ENCODE peak calls at places on chromosomes 11 and 22, in eight cellular contexts. K is astrocyte of the cerebellum, N is cardiac muscle cell, L is AG04450, W is cardiac fibroblast, M is ovary, I is MM.1S, O is retinal pigment epithelial cell. H is an unnamed sample.

GRCh38 chr11:69127091-69127850 is 28.5 kb upstream of the SMIM38 start:
- DNase-seq in K (no peak), N (peak), L (no peak), W (no peak), M (peak), I (no peak), O (no peak), H (no peak)

GRCh38 chr22:40694409-40694808 is 15.1 kb downstream of the MCHR1 start:
- DNase-seq in K (peak), N (no peak), L (no peak), W (peak), M (no peak), I (no peak), O (no peak), H (no peak)

GRCh38 chr22:41966225-41966606 is 3.0 kb upstream of the SEPTIN3 start:
- DNase-seq in K (no peak), N (no peak), L (no peak), W (no peak), M (no peak), I (no peak), O (no peak), H (no peak)

GRCh38 chr11:21295508-21295907 is 626.1 kb downstream of the NELL1 start:
- DNase-seq in K (no peak), N (peak), L (no peak), W (no peak), M (no peak), I (no peak), O (no peak), H (no peak)

GRCh38 chr22:43951391-43951790 is 3.9 kb upstream of the SAMM50 start:
- DNase-seq in K (no peak), N (no peak), L (no peak), W (no peak), M (no peak), I (no peak), O (no peak), H (no peak)

GRCh38 chr11:132062031-132062430 is 691.6 kb downstream of the NTM start:
- DNase-seq in K (peak), N (no peak), L (no peak), W (no peak), M (no peak), I (peak), O (no peak), H (no peak)

GRCh38 chr11:3021125-3021524 is 29.0 kb upstream of the NAP1L4 start:
- DNase-seq in K (no peak), N (peak), L (no peak), W (peak), M (no peak), I (peak), O (peak), H (no peak)

GRCh38 chr11:18650859-18651557 is 16.9 kb upstream of the SPTY2D1 start:
- DNase-seq in K (peak), N (peak), L (peak), W (peak), M (no peak), I (peak), O (no peak), H (no peak)

GRCh38 chr11:63870351-63871197 is 31.7 kb downstream of the MARK2 start:
- DNase-seq in K (no peak), N (no peak), L (no peak), W (no peak), M (no peak), I (no peak), O (no peak), H (no peak)
- H3K4me3 ChIP-seq in K (no peak), N (no peak), L (no peak), W (no peak), M (no peak), I (no peak), O (no peak), H (no peak)

DNA sequence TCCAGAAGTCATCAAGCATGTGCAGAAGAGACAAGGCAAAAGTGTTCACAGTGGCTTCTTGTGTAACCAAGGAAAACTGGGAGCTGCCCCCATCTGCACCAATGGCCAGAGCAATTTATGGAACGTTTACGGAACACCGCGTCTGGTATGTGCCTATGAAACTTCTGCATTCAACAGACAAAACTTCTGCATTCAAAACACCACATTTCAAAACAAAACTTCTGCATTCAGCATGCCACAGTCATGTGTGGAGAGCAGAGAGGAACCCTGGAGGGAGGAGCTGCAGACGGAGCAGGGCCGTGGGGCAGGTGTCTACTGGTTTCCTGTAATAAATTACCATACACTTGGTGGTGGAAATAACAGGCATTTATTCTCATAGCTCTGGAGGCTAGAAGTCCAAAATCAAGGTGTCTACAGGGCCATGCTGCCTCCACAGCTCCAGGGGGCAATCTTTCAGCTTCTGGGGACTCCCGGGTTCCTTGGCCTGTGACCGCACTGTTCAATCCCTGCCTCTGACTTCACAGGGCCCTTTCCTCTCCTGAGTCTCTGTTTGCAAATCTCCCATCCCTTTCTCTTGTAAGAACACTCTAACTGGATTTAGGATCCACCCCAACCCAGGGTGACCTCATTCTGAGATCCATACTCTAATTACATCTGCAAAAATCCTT is 32.2 kb downstream of the RPL3 start:
- DNase-seq in K (no peak), N (no peak), L (no peak), W (no peak), M (no peak), I (peak), O (no peak), H (no peak)
- TF ChIP-seq CTCF in K (no peak), N (no peak), L (no peak), W (no peak), M (no peak), I (no peak), O (no peak), H (no peak)

DNA sequence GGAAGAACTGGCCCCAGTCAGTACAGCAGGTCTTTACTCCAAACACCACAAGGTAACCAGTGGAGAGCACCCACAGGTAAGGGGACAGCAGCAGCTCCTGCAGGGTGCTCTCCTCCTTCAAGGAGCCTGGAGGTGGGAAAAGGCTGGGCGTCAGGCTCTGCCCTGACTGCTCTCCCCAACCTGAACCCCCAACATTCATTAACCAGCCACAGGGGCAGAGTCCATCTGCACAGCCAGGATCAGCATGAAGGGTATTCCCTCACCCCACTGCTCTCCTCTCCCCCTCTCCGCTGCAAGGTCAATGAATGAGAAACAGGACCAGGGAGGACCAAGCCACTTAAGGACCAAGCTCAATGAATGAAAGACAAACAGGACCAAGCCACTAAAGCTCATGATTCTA is 3.7 kb downstream of the SLC37A4 start:
- DNase-seq in K (no peak), N (no peak), L (no peak), W (no peak), M (no peak), I (no peak), O (no peak), H (no peak)
- H3K4me3 ChIP-seq in K (no peak), N (no peak), L (no peak), W (no peak), M (no peak), I (no peak), O (no peak), H (no peak)

GRCh38 chr11:45833761-45834160 is 13.5 kb upstream of the CRY2 start:
- DNase-seq in K (no peak), N (no peak), L (no peak), W (no peak), M (no peak), I (no peak), O (no peak), H (no peak)

GRCh38 chr11:45832835-45833446 is 14.3 kb upstream of the CRY2 start:
- DNase-seq in K (no peak), N (no peak), L (no peak), W (no peak), M (no peak), I (no peak), O (no peak), H (no peak)

GRCh38 chr11:45827123-45827522 is 20.2 kb upstream of the CRY2 start:
- DNase-seq in K (no peak), N (no peak), L (no peak), W (no peak), M (no peak), I (no peak), O (no peak), H (no peak)

GRCh38 chr11:45830596-45830995 is 16.7 kb upstream of the CRY2 start:
- DNase-seq in K (no peak), N (no peak), L (no peak), W (no peak), M (no peak), I (no peak), O (no peak), H (no peak)

DNA sequence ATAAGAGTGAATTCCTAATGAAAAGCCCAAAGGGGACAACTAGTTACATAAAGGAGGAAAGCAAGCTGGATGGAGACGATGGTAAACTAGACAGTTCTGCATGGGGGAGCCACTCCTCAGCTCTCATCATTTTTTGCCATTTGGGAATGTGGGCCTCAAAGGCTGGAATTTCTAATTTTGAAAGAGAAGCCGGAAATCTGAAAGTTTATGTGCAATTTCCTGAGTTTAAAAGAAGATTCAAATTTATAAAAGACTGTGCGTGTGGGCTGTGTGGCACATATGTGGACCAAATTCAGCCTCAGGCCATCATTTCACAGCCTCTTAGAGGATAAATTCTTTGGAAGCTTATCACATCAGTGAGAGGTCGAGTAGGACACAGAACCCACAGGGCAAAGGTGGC is 18.3 kb upstream of the CRY2 start:
- DNase-seq in K (no peak), N (no peak), L (no peak), W (no peak), M (no peak), I (no peak), O (no peak), H (no peak)
- TF ChIP-seq CTCF in K (no peak), N (no peak), L (no peak), W (no peak), M (no peak), I (no peak), O (no peak), H (no peak)

DNA sequence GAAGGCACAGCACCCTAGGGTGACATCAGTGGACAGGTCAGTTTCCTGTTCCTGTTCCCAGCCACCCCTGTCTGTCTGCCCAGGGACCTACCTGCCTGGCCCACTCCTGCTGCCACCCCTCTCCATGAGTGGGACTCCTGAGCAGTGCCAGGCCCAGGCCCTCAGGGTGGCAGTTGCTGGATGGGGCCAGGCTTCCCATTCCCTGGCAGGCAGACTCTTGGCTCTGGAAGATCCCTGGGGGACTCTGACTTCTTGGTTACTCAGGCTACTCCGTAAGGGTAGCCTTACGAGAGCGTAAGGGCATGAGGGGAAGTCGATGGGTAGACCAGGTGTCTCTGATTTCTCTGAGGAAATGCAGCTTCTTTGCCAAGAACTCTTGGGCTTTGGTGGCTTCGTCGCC is 2.7 kb downstream of the TAGLN start:
- DNase-seq in K (no peak), N (peak), L (no peak), W (peak), M (no peak), I (no peak), O (no peak), H (no peak)
- H3K4me3 ChIP-seq in K (peak), N (no peak), L (peak), W (peak), M (peak), I (no peak), O (no peak), H (no peak)

GRCh38 chr22:20999350-21000214 is 2.3 kb downstream of the THAP7 start:
- DNase-seq in K (no peak), N (no peak), L (no peak), W (no peak), M (no peak), I (no peak), O (no peak), H (no peak)

GRCh38 chr22:21000215-21000986 is 1.5 kb downstream of the THAP7 start:
- DNase-seq in K (no peak), N (peak), L (no peak), W (no peak), M (no peak), I (no peak), O (no peak), H (no peak)

GRCh38 chr22:21003782-21004181 is 1.9 kb upstream of the THAP7 start:
- DNase-seq in K (no peak), N (no peak), L (no peak), W (no peak), M (no peak), I (no peak), O (no peak), H (no peak)

GRCh38 chr22:21000987-21001600 is 824 bp downstream of the THAP7 start:
- DNase-seq in K (no peak), N (no peak), L (no peak), W (no peak), M (no peak), I (no peak), O (no peak), H (no peak)

DNA sequence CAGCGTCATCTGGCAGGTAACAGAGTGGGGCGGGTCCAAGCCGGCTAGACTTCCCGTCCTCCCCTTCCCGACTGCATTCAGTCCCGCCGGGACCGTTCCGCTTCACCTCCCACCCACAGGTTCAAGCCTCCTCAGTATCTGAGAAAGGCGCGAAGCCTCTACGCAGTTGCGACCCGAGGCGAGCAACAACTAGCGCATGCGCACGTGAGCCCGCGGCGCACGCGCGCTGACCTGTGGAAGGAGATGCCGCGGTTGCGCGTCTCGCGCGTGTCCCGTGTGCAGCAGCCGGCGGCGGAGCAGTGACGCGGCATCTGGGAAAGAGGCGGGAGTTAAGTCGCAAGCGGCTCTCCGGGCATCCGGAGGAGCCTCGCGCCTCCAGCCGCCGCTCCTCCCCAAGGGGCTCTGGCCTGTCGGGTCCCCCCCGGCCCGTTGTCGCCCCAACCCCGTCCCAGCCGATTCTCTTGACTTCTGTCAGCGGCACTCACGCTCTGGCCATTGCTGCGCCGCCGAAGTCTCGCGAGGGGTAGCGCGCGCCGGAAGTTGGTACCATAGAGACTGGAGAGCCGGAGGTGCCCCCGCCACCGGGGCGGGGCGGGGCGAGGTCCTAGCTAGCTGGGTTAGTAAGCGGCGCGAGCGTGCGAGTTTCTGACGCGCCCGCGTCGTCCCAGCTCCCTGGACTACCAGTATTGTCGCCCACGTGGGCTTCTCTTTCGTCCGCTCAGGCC is at the start of gene THAP7:
- DNase-seq in K (peak), N (peak), L (peak), W (peak), M (peak), I (peak), O (peak), H (peak)
- TF ChIP-seq CTCF in K (no peak), N (no peak), L (no peak), W (no peak), M (no peak), I (no peak), O (no peak), H (no peak)

DNA sequence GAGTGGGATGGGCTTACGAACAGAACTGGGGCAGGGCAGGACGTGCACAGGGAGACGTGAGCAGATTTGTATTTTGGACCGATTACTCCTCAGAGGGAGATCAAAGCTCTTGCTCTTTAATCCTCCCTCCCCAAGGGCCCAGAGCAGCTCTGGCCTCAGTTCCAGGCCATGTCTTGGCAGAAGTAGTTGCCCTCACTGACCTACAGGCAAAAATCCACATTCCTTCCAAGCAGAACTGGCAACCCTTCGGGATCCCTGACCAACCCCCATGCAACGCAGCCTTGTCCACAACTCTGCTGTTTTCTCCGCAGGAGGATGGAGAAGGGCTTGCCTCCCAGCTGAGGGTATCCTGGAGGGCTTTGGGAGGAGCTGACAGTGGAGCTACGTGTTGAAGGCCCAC is 68.3 kb downstream of the PDE2A start:
- DNase-seq in K (no peak), N (peak), L (no peak), W (peak), M (peak), I (no peak), O (no peak), H (no peak)
- H3K4me3 ChIP-seq in K (no peak), N (no peak), L (no peak), W (no peak), M (no peak), I (no peak), O (no peak), H (no peak)

GRCh38 chr11:122097419-122098001 is 18.5 kb downstream of the BLID start:
- DNase-seq in K (no peak), N (peak), L (no peak), W (peak), M (no peak), I (no peak), O (no peak), H (no peak)
- TF ChIP-seq CTCF in K (no peak), N (no peak), L (no peak), W (no peak), M (no peak), I (no peak), O (no peak), H (no peak)

GRCh38 chr11:108664241-108664640 is 628 bp upstream of the DDX10 start:
- DNase-seq in K (no peak), N (no peak), L (no peak), W (no peak), M (peak), I (no peak), O (no peak), H (no peak)
- H3K4me3 ChIP-seq in K (peak), N (peak), L (peak), W (peak), M (peak), I (peak), O (peak), H (peak)

GRCh38 chr11:114366331-114367243 is 33.7 kb downstream of the C11orf71 start:
- DNase-seq in K (peak), N (peak), L (peak), W (peak), M (no peak), I (no peak), O (peak), H (peak)
- TF ChIP-seq CTCF in K (no peak), N (no peak), L (no peak), W (no peak), M (no peak), I (no peak), O (no peak), H (no peak)

H was measured in kidney epithelial cell.